ENCODE peak calls at places on chromosomes 5 and 9, in nine cellular contexts. One of them, this sample, is unnamed.

GRCh38 chr9:131657031-131657377 is 82.9 kb downstream of the RAPGEF1 start:
- DNase-seq in neural progenitor cell: no peak
- DNase-seq in AG09309: no peak
- DNase-seq in Panc1: no peak
- DNase-seq in heart left ventricle: no peak
- DNase-seq in lower lobe of right lung: no peak
- DNase-seq in brain microvascular endothelial cell: no peak
- DNase-seq in lung: no peak
- DNase-seq in stomach: no peak
- DNase-seq in this sample: no peak

GRCh38 chr5:95861221-95861857 is 38.8 kb upstream of the GLRX start:
- DNase-seq in neural progenitor cell: no peak
- DNase-seq in AG09309: peak; percentile 98
- DNase-seq in Panc1: peak; percentile 88
- DNase-seq in heart left ventricle: peak; percentile 68
- DNase-seq in lower lobe of right lung: peak; percentile 70
- DNase-seq in brain microvascular endothelial cell: peak; percentile 99
- DNase-seq in lung: peak; percentile 67
- DNase-seq in stomach: peak; percentile 65
- DNase-seq in this sample: peak; percentile 97

GRCh38 chr9:136916330-136917184 is 28.0 kb downstream of the FBXW5 start:
- DNase-seq in neural progenitor cell: no peak
- DNase-seq in AG09309: no peak
- DNase-seq in Panc1: no peak
- DNase-seq in heart left ventricle: no peak
- DNase-seq in lower lobe of right lung: no peak
- DNase-seq in brain microvascular endothelial cell: no peak
- DNase-seq in lung: no peak
- DNase-seq in stomach: no peak
- DNase-seq in this sample: no peak

GRCh38 chr5:157729858-157730257 is 1.4 kb upstream of the THG1L start:
- DNase-seq in neural progenitor cell: no peak
- DNase-seq in AG09309: no peak
- DNase-seq in Panc1: no peak
- DNase-seq in heart left ventricle: no peak
- DNase-seq in lower lobe of right lung: no peak
- DNase-seq in brain microvascular endothelial cell: no peak
- DNase-seq in lung: no peak
- DNase-seq in stomach: no peak
- DNase-seq in this sample: no peak

GRCh38 chr5:83922699-83923098 is 202.0 kb upstream of the HAPLN1 start:
- DNase-seq in neural progenitor cell: no peak
- DNase-seq in AG09309: no peak
- DNase-seq in Panc1: no peak
- DNase-seq in heart left ventricle: no peak
- DNase-seq in lower lobe of right lung: no peak
- DNase-seq in brain microvascular endothelial cell: no peak
- DNase-seq in lung: no peak
- DNase-seq in stomach: no peak
- DNase-seq in this sample: no peak

GRCh38 chr5:169874626-169875025 is 105.7 kb downstream of the INSYN2B start:
- DNase-seq in neural progenitor cell: no peak
- DNase-seq in AG09309: no peak
- DNase-seq in Panc1: no peak
- DNase-seq in heart left ventricle: no peak
- DNase-seq in lower lobe of right lung: no peak
- DNase-seq in brain microvascular endothelial cell: no peak
- DNase-seq in lung: no peak
- DNase-seq in stomach: no peak
- DNase-seq in this sample: peak; percentile 67

GRCh38 chr9:133609311-133610098 is at the start of gene FAM163B:
- DNase-seq in neural progenitor cell: peak; percentile 90
- DNase-seq in AG09309: no peak
- DNase-seq in Panc1: no peak
- DNase-seq in heart left ventricle: peak; percentile 53
- DNase-seq in lower lobe of right lung: peak; percentile 45
- DNase-seq in brain microvascular endothelial cell: peak; percentile 9
- DNase-seq in lung: no peak
- DNase-seq in stomach: no peak
- DNase-seq in this sample: peak; percentile 5

GRCh38 chr5:111159845-111160244 is 64.3 kb upstream of the CAMK4 start:
- DNase-seq in neural progenitor cell: no peak
- DNase-seq in AG09309: no peak
- DNase-seq in Panc1: no peak
- DNase-seq in heart left ventricle: no peak
- DNase-seq in lower lobe of right lung: no peak
- DNase-seq in brain microvascular endothelial cell: no peak
- DNase-seq in lung: no peak
- DNase-seq in stomach: no peak
- DNase-seq in this sample: no peak

GRCh38 chr9:38110476-38110875 is 41.4 kb upstream of the SHB start:
- DNase-seq in neural progenitor cell: no peak
- DNase-seq in AG09309: no peak
- DNase-seq in Panc1: no peak
- DNase-seq in heart left ventricle: no peak
- DNase-seq in lower lobe of right lung: no peak
- DNase-seq in brain microvascular endothelial cell: no peak
- DNase-seq in lung: no peak
- DNase-seq in stomach: no peak
- DNase-seq in this sample: no peak

DNA sequence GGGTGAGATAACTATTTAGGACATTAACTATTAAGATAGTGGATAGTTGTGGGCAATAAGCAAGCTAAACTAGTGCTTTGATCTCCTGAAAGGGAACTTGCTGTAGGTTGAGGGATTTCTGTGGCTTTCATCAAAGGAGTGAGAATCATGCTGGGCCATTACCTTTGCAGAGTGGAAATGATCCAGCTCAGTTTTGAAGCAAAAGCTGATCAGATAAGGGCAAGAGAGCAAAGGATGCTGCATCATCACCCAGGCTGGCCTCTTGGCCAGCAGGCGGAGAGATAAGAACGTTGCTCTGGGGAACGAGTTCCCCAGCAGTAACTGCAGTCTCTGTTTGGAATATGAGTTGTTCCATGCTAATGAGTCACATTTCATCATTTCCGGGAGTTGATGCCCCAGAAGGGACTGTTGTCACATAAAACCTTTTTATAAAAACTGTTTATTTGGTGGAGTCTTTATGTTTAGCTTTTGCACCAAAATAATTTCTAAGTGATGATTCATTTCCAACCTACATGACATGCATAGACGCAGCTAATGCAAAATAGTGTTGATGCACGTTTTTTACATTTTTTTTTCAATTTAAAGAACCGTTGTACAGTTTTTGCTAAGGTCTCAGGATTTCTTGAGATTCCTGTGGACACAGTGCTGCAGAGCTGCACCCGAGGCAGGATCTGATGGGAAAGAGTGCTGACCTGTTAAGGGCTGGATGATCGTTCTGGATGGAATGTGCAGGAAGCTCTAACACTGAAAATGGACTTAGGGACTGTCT is 99.3 kb downstream of the ACTBL2 start:
- DNase-seq in neural progenitor cell: no peak
- DNase-seq in AG09309: peak; percentile 67
- DNase-seq in Panc1: peak; percentile 82
- DNase-seq in heart left ventricle: no peak
- DNase-seq in lower lobe of right lung: no peak
- DNase-seq in brain microvascular endothelial cell: peak; percentile 93
- DNase-seq in lung: no peak
- DNase-seq in stomach: no peak
- DNase-seq in this sample: peak; percentile 83
- TF ChIP-seq CTCF in neural progenitor cell: no peak
- TF ChIP-seq CTCF in AG09309: peak; percentile 53
- TF ChIP-seq CTCF in Panc1: peak; percentile 50
- TF ChIP-seq CTCF in heart left ventricle: no peak
- TF ChIP-seq CTCF in lower lobe of right lung: no peak
- TF ChIP-seq CTCF in brain microvascular endothelial cell: peak; percentile 68
- TF ChIP-seq CTCF in lung: no peak
- TF ChIP-seq CTCF in stomach: no peak
- TF ChIP-seq CTCF in this sample: peak; percentile 58

GRCh38 chr9:90504486-90504885 is 138.1 kb downstream of the DIRAS2 start:
- DNase-seq in neural progenitor cell: no peak
- DNase-seq in AG09309: no peak
- DNase-seq in Panc1: no peak
- DNase-seq in heart left ventricle: no peak
- DNase-seq in lower lobe of right lung: no peak
- DNase-seq in brain microvascular endothelial cell: no peak
- DNase-seq in lung: no peak
- DNase-seq in stomach: no peak
- DNase-seq in this sample: no peak
- H3K4me3 ChIP-seq in neural progenitor cell: no peak overlapping the region
- H3K4me3 ChIP-seq in AG09309: no peak overlapping the region
- H3K4me3 ChIP-seq in Panc1: no peak overlapping the region
- H3K4me3 ChIP-seq in heart left ventricle: no peak overlapping the region
- H3K4me3 ChIP-seq in lower lobe of right lung: no peak overlapping the region
- H3K4me3 ChIP-seq in brain microvascular endothelial cell: no peak overlapping the region
- H3K4me3 ChIP-seq in lung: no peak overlapping the region
- H3K4me3 ChIP-seq in stomach: no peak overlapping the region
- H3K4me3 ChIP-seq in this sample: no peak overlapping the region

DNA sequence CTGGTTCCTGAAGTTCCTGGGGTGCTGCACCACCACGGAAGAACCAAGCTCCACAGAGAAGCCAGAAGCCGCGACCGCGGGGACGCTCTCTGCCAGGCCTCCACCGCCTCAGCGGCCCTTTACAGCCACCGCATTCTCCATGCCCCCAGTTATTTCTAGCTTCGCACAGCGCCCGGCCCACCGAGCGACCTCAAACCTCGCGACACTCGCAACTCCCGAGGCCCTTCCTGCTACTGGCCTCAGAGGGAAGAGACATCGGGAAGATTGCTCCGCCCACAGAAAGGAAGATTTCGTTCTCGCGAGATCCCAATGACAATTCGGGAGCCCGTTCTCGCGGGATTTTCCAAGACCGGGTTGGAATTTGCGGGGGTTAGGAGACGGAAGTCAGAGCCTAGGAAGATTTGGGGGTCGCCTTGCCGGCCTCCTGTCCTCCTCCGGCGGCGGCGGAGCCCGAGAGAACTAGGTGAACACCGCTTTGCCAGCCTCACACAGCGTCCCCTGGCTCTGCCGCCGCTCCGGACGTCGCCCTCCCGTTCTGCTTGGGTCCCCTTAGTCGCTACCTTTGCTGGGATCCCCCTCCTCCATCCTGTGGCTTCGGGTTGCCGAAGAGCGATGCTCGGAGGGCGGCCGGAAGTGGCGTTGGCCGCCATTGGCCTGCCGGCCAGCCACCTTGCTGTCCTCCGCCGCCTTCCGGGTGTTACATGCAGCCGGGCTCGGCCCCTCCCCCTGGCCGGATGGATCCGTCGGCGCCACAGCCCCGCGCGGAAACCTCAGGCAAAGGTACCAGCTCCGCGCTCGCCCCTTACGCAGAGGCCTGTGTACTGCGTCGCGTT is at the start of gene ERCC6L2:
- DNase-seq in neural progenitor cell: peak; percentile 99
- DNase-seq in AG09309: peak; percentile 92
- DNase-seq in Panc1: peak; percentile 93
- DNase-seq in heart left ventricle: peak; percentile 95
- DNase-seq in lower lobe of right lung: peak; percentile 97
- DNase-seq in brain microvascular endothelial cell: peak; percentile 98
- DNase-seq in lung: peak; percentile 96
- DNase-seq in stomach: peak; percentile 94
- DNase-seq in this sample: peak; percentile 97
- TF ChIP-seq CTCF in neural progenitor cell: no peak
- TF ChIP-seq CTCF in AG09309: no peak
- TF ChIP-seq CTCF in Panc1: no peak
- TF ChIP-seq CTCF in heart left ventricle: no peak
- TF ChIP-seq CTCF in lower lobe of right lung: no peak
- TF ChIP-seq CTCF in brain microvascular endothelial cell: no peak
- TF ChIP-seq CTCF in lung: no peak
- TF ChIP-seq CTCF in stomach: no peak
- TF ChIP-seq CTCF in this sample: no peak

GRCh38 chr9:35617548-35617947 is 665 bp downstream of the CD72 start:
- DNase-seq in neural progenitor cell: no peak
- DNase-seq in AG09309: no peak
- DNase-seq in Panc1: no peak
- DNase-seq in heart left ventricle: no peak
- DNase-seq in lower lobe of right lung: no peak
- DNase-seq in brain microvascular endothelial cell: no peak
- DNase-seq in lung: no peak
- DNase-seq in stomach: no peak
- DNase-seq in this sample: no peak

GRCh38 chr9:35618325-35618727 is at the start of gene CD72:
- DNase-seq in neural progenitor cell: peak; percentile 50
- DNase-seq in AG09309: no peak
- DNase-seq in Panc1: no peak
- DNase-seq in heart left ventricle: no peak
- DNase-seq in lower lobe of right lung: no peak
- DNase-seq in brain microvascular endothelial cell: no peak
- DNase-seq in lung: no peak
- DNase-seq in stomach: no peak
- DNase-seq in this sample: no peak

GRCh38 chr9:35618854-35619799 is 914 bp upstream of the CD72 start:
- DNase-seq in neural progenitor cell: no peak
- DNase-seq in AG09309: no peak
- DNase-seq in Panc1: no peak
- DNase-seq in heart left ventricle: no peak
- DNase-seq in lower lobe of right lung: no peak
- DNase-seq in brain microvascular endothelial cell: no peak
- DNase-seq in lung: no peak
- DNase-seq in stomach: peak; percentile 40
- DNase-seq in this sample: no peak

GRCh38 chr9:35616681-35617459 is 1.3 kb downstream of the CD72 start:
- DNase-seq in neural progenitor cell: peak; percentile 51
- DNase-seq in AG09309: peak; percentile 7
- DNase-seq in Panc1: no peak
- DNase-seq in heart left ventricle: peak; percentile 78
- DNase-seq in lower lobe of right lung: peak; percentile 89
- DNase-seq in brain microvascular endothelial cell: peak; percentile 43
- DNase-seq in lung: peak; percentile 73
- DNase-seq in stomach: peak; percentile 77
- DNase-seq in this sample: peak; percentile 50

DNA sequence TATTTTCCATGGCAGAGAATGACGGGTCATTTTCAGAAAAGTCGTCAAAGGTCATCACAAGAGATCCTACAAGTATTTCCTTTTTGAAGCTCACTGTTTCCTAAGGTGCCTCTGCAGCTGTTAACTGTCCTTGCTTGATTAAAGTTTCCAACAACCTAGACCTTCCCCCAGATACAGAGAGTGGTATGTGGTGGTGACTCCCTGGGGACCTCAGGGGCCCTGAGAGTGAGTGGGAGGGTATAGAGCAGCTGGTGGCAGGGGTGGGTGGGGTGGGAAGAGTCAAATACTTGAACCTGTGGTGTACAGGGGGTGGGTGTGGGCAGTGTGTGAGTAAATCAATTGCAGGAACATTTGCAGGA is 1.6 kb upstream of the CD72 start:
- DNase-seq in neural progenitor cell: no peak
- DNase-seq in AG09309: no peak
- DNase-seq in Panc1: no peak
- DNase-seq in heart left ventricle: no peak
- DNase-seq in lower lobe of right lung: no peak
- DNase-seq in brain microvascular endothelial cell: no peak
- DNase-seq in lung: no peak
- DNase-seq in stomach: no peak
- DNase-seq in this sample: no peak
- H3K4me3 ChIP-seq in neural progenitor cell: no peak overlapping the region
- H3K4me3 ChIP-seq in AG09309: no peak overlapping the region
- H3K4me3 ChIP-seq in Panc1: no peak overlapping the region
- H3K4me3 ChIP-seq in heart left ventricle: no peak overlapping the region
- H3K4me3 ChIP-seq in lower lobe of right lung: no peak overlapping the region
- H3K4me3 ChIP-seq in brain microvascular endothelial cell: no peak overlapping the region
- H3K4me3 ChIP-seq in lung: no peak overlapping the region
- H3K4me3 ChIP-seq in stomach: no peak overlapping the region
- H3K4me3 ChIP-seq in this sample: no peak overlapping the region

This sample was measured in AG10803.